ENCODE peak calls at places on chromosomes 4 and X, in five cellular contexts. One of them, this sample, is unnamed.

GRCh38 chr4:112352736-112353135 is 55.6 kb downstream of the ALPK1 start:
- DNase-seq in K562: no peak
- DNase-seq in GM12878: no peak
- DNase-seq in WTC11: no peak
- DNase-seq in SK-N-SH: no peak
- DNase-seq in this sample: no peak

GRCh38 chr4:52100062-52100461 is 49.0 kb downstream of the SPATA18 start:
- DNase-seq in SK-N-SH: no peak
- DNase-seq in GM12878: no peak
- DNase-seq in K562: no peak
- DNase-seq in WTC11: no peak
- DNase-seq in this sample: no peak

GRCh38 chr4:93731448-93731847 is 97.1 kb upstream of the ATOH1 start:
- DNase-seq in WTC11: no peak
- DNase-seq in K562: no peak
- DNase-seq in GM12878: no peak
- DNase-seq in SK-N-SH: peak
- DNase-seq in this sample: peak

GRCh38 chr4:62898115-62898514 is 1511.1 kb downstream of the TECRL start:
- DNase-seq in K562: no peak
- DNase-seq in GM12878: no peak
- DNase-seq in WTC11: no peak
- DNase-seq in SK-N-SH: no peak
- DNase-seq in this sample: no peak

GRCh38 chrX:148580016-148580415 is 79.6 kb downstream of the AFF2 start:
- DNase-seq in GM12878: no peak
- DNase-seq in K562: no peak
- DNase-seq in WTC11: no peak
- DNase-seq in SK-N-SH: no peak
- DNase-seq in this sample: no peak

GRCh38 chr4:67573193-67573592 is 14.7 kb downstream of the STAP1 start:
- DNase-seq in WTC11: no peak
- DNase-seq in GM12878: no peak
- DNase-seq in K562: no peak
- DNase-seq in SK-N-SH: no peak
- DNase-seq in this sample: no peak

GRCh38 chrX:68828740-68829593 is at the start of gene EFNB1:
- DNase-seq in K562: peak
- DNase-seq in WTC11: peak
- DNase-seq in GM12878: peak
- DNase-seq in SK-N-SH: peak
- DNase-seq in this sample: peak

GRCh38 chrX:97372006-97372766 is 488.5 kb downstream of the RPA4 start:
- DNase-seq in K562: no peak
- DNase-seq in GM12878: no peak
- DNase-seq in WTC11: no peak
- DNase-seq in SK-N-SH: no peak
- DNase-seq in this sample: no peak

DNA sequence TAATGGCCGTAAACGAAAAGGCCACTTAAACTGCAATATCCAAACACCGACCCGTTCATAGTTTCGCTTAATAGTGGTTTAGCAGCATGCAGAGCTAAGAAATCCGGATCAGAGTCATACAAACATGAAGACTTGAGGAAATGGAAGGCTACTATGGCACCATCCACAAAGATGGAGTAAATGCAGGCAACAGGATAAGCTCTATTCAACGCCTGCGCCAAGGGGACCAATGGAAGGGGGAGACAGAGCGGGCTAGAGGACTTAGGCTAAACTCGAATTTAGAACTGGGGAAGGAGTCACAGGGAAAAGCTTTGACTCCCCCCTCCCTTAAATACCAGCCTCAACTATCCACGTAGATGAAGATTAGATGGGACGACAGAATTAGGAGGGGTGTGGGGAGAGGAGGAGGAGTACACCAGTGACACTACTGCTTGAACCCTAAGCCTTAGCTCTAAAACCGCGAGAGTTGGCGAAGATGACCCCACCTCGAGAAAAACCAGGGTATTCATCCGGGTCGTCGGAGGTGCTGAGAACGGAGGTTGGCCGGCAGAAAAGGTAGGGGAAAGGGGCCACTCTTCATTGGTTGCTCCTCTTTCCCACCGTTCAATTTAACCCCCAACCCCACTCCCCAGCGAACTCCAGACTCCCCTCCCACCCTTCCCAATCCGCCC is 3.5 kb downstream of the HUWE1 start:
- DNase-seq in GM12878: no peak
- DNase-seq in K562: peak
- DNase-seq in SK-N-SH: peak
- DNase-seq in WTC11: peak
- DNase-seq in this sample: peak
- TF ChIP-seq USF2 in GM12878: no peak
- TF ChIP-seq USF2 in K562: no peak
- TF ChIP-seq USF2 in SK-N-SH: no peak
- TF ChIP-seq USF2 in WTC11: no peak
- TF ChIP-seq USF2 in this sample: no peak

GRCh38 chr4:176436500-176436973 is 116.8 kb downstream of the SPCS3 start:
- DNase-seq in K562: no peak
- DNase-seq in GM12878: no peak
- DNase-seq in SK-N-SH: no peak
- DNase-seq in WTC11: no peak
- DNase-seq in this sample: peak
- TF ChIP-seq USF2 in K562: no peak
- TF ChIP-seq USF2 in GM12878: no peak
- TF ChIP-seq USF2 in SK-N-SH: no peak
- TF ChIP-seq USF2 in WTC11: no peak
- TF ChIP-seq USF2 in this sample: no peak

DNA sequence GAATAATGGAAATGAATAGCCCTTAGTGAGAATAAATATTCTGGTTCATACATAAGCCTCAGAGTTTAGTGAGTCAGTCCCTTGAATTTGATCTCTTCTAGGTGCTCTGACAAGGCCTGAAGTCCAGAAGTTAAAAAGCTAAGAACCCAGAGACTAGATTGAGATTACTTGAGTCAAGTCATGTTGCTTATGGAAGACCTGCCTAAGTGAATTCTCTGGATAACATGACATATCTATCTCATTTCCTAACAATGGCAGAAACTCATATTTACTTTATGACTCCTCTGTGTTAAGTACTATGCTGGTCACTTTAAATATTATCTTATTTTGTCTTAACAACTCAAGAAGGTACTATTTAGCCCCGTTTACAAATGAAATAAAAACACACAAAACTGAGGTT is 10.4 kb upstream of the PRSS48 start:
- DNase-seq in WTC11: no peak
- DNase-seq in K562: no peak
- DNase-seq in GM12878: no peak
- DNase-seq in SK-N-SH: no peak
- DNase-seq in this sample: peak
- TF ChIP-seq USF2 in WTC11: no peak
- TF ChIP-seq USF2 in K562: no peak
- TF ChIP-seq USF2 in GM12878: no peak
- TF ChIP-seq USF2 in SK-N-SH: no peak
- TF ChIP-seq USF2 in this sample: no peak

DNA sequence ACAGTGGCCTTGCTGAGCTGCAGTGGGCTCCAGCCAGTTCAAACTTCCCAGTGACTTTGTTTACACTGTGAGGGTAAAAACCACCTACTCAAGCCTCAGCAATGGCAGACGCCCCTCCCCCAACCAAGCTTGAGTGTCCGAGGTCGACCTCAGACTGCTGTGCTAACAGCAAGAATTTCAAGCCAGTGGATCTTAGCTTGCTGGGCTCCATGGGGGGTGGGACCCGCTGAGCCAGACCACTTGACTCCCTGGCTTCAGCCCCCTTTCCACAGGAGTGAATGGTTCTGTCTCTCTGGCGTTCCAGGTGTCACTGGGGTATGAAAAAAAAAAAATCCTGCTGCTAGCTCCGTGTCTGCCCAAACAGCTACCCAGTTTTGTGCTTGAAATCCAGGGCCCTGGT is 168.9 kb upstream of the INTU start:
- DNase-seq in SK-N-SH: no peak
- DNase-seq in WTC11: peak
- DNase-seq in GM12878: no peak
- DNase-seq in K562: no peak
- DNase-seq in this sample: no peak
- TF ChIP-seq USF2 in SK-N-SH: no peak
- TF ChIP-seq USF2 in WTC11: no peak
- TF ChIP-seq USF2 in GM12878: no peak
- TF ChIP-seq USF2 in K562: no peak
- TF ChIP-seq USF2 in this sample: no peak

GRCh38 chr4:3403104-3403906 is 38.5 kb upstream of the HGFAC start:
- DNase-seq in SK-N-SH: no peak
- DNase-seq in K562: no peak
- DNase-seq in WTC11: no peak
- DNase-seq in GM12878: no peak
- DNase-seq in this sample: no peak
- TF ChIP-seq USF2 in SK-N-SH: no peak
- TF ChIP-seq USF2 in K562: no peak
- TF ChIP-seq USF2 in WTC11: no peak
- TF ChIP-seq USF2 in GM12878: no peak
- TF ChIP-seq USF2 in this sample: no peak

GRCh38 chr4:33780952-33781655 is 2463.2 kb downstream of the ARAP2 start:
- DNase-seq in WTC11: no peak
- DNase-seq in SK-N-SH: no peak
- DNase-seq in GM12878: no peak
- DNase-seq in K562: no peak
- DNase-seq in this sample: peak
- TF ChIP-seq USF2 in WTC11: no peak
- TF ChIP-seq USF2 in SK-N-SH: no peak
- TF ChIP-seq USF2 in GM12878: no peak
- TF ChIP-seq USF2 in K562: no peak
- TF ChIP-seq USF2 in this sample: no peak

DNA sequence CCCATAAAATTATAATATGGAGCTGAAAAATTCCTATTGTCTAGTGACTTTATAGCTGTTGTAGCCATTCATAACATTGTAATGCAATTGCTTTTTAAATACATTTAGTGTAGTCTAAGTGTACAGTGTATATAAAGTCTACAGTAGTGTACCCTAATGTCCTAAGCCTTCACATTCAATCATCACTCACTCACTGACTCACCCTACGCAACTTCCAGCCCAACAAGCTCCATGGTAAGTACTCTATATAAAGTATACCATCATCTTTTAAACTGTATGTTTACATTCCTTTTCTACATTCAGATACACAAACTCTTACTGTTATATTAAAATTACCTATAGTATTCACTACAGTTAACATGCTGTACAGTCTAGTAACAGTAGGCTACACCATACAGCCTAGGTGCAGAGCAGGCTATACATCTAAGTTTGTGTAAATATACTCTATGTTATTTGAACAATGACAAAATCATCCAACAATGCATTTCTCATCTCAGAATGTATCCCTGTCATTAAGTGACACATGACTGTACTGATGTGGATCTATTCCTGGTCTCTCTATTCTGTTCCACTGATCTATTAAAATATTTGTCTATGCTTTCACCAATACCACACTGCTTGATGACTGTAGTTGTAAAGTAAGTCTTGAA is 33.7 kb downstream of the CLOCK start:
- DNase-seq in K562: no peak
- DNase-seq in SK-N-SH: no peak
- DNase-seq in GM12878: no peak
- DNase-seq in WTC11: no peak
- DNase-seq in this sample: peak
- TF ChIP-seq USF2 in K562: no peak
- TF ChIP-seq USF2 in SK-N-SH: no peak
- TF ChIP-seq USF2 in GM12878: no peak
- TF ChIP-seq USF2 in WTC11: no peak
- TF ChIP-seq USF2 in this sample: no peak

DNA sequence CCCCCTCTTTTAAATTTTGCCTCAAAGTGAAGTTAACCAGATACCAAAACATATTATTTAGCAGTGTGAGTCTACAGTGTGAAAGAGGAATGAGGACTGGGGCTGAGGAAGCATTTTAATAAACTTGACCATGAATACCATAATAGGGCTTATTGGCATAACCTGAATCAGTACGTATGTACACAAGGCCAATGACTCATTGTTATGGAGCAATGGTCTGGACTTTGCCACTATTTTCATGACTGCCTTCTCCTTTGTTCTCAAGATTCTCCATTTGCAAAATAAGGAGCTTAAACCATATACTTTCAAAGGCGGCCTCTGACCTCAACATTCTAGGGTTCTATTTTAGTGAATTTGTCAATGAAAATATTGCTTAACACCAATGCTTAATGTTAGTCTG is 102.8 kb upstream of the OR13H1 start:
- DNase-seq in WTC11: no peak
- DNase-seq in SK-N-SH: no peak
- DNase-seq in K562: no peak
- DNase-seq in GM12878: no peak
- DNase-seq in this sample: no peak
- TF ChIP-seq USF2 in WTC11: no peak
- TF ChIP-seq USF2 in SK-N-SH: no peak
- TF ChIP-seq USF2 in K562: no peak
- TF ChIP-seq USF2 in GM12878: no peak
- TF ChIP-seq USF2 in this sample: no peak

This sample was measured in IMR-90.